ENCODE peak calls at places on chromosome 10, in eight cellular contexts. O is K562, P is spleen, X is stomach, Y is HCT116, D is transverse colon, U is endothelial cell of umbilical vein, W is SK-N-SH. Z is an unnamed sample.

GRCh38 chr10:97673736-97674525 is 13.1 kb downstream of the AVPI1 start:
- DNase-seq in O (peak), P (no peak), X (no peak), Y (no peak), D (no peak), U (no peak), W (no peak), Z (no peak)

GRCh38 chr10:86958109-86958830 is at the start of gene SNCG:
- DNase-seq in O (peak), P (peak), X (peak), Y (no peak), D (no peak), U (peak), W (no peak), Z (no peak)

GRCh38 chr10:57338823-57339558 is 928.7 kb downstream of the IPMK start:
- DNase-seq in O (peak), P (no peak), X (no peak), Y (no peak), D (no peak), U (peak), W (peak), Z (peak)

GRCh38 chr10:116521424-116522305 is 24.1 kb upstream of the PNLIP start:
- DNase-seq in O (peak), P (no peak), X (no peak), Y (peak), D (peak), U (peak), W (peak), Z (peak)

GRCh38 chr10:96395931-96396877 is 37.4 kb upstream of the OPALIN start:
- DNase-seq in O (peak), P (peak), X (peak), Y (peak), D (peak), U (peak), W (peak), Z (peak)

GRCh38 chr10:6204063-6204340 is 1.3 kb downstream of the PFKFB3 start:
- DNase-seq in O (no peak), P (peak), X (peak), Y (no peak), D (peak), U (no peak), W (peak), Z (peak)

GRCh38 chr10:126867567-126868365 is 37.5 kb upstream of the DOCK1 start:
- DNase-seq in O (no peak), P (peak), X (no peak), Y (no peak), D (no peak), U (no peak), W (no peak), Z (no peak)

GRCh38 chr10:18102404-18102803 is 37.8 kb upstream of the CACNB2 start:
- DNase-seq in O (no peak), P (no peak), X (no peak), Y (no peak), D (no peak), U (no peak), W (no peak), Z (no peak)

GRCh38 chr10:29102636-29103035 is 186.2 kb upstream of the LYZL1 start:
- DNase-seq in O (no peak), P (no peak), X (no peak), Y (no peak), D (no peak), U (no peak), W (no peak), Z (no peak)

GRCh38 chr10:44898665-44899064 is 12.5 kb upstream of the TMEM72 start:
- DNase-seq in O (no peak), P (no peak), X (no peak), Y (no peak), D (no peak), U (no peak), W (no peak), Z (no peak)

GRCh38 chr10:131825960-131826650 is 74.7 kb upstream of the PPP2R2D start:
- DNase-seq in O (no peak), P (peak), X (no peak), Y (no peak), D (no peak), U (no peak), W (no peak), Z (no peak)

GRCh38 chr10:45179716-45180115 is 135.7 kb downstream of the OR13A1 start:
- DNase-seq in O (no peak), P (no peak), X (no peak), Y (no peak), D (no peak), U (no peak), W (peak), Z (no peak)

GRCh38 chr10:3850999-3851937 is 66.3 kb upstream of the KLF6 start:
- DNase-seq in O (no peak), P (no peak), X (no peak), Y (peak), D (no peak), U (peak), W (no peak), Z (no peak)

GRCh38 chr10:3852147-3852904 is 67.3 kb upstream of the KLF6 start:
- DNase-seq in O (peak), P (peak), X (peak), Y (peak), D (peak), U (peak), W (no peak), Z (peak)

GRCh38 chr10:3853016-3853415 is 68.0 kb upstream of the KLF6 start:
- DNase-seq in O (no peak), P (peak), X (no peak), Y (no peak), D (no peak), U (no peak), W (no peak), Z (no peak)

GRCh38 chr10:3856593-3856992 is 71.6 kb upstream of the KLF6 start:
- DNase-seq in O (no peak), P (no peak), X (no peak), Y (no peak), D (no peak), U (no peak), W (no peak), Z (no peak)

GRCh38 chr10:3853547-3853989 is 68.6 kb upstream of the KLF6 start:
- DNase-seq in O (no peak), P (no peak), X (peak), Y (no peak), D (peak), U (no peak), W (no peak), Z (no peak)
- TF ChIP-seq POLR2AphosphoS5 in O (no peak), P (no peak), X (peak), Y (no peak), D (peak), U (no peak), W (no peak), Z (no peak)

GRCh38 chr10:100192350-100192749 is 6.5 kb upstream of the ERLIN1 start:
- DNase-seq in O (no peak), P (no peak), X (no peak), Y (no peak), D (no peak), U (no peak), W (no peak), Z (no peak)
- TF ChIP-seq POLR2AphosphoS5 in O (no peak), P (no peak), X (no peak), Y (no peak), D (no peak), U (no peak), W (no peak), Z (no peak)

GRCh38 chr10:122802282-122802681 is 43.4 kb downstream of the CUZD1 start:
- DNase-seq in O (no peak), P (no peak), X (no peak), Y (no peak), D (no peak), U (no peak), W (no peak), Z (no peak)
- TF ChIP-seq POLR2AphosphoS5 in O (no peak), P (no peak), X (no peak), Y (no peak), D (no peak), U (no peak), W (no peak), Z (no peak)

DNA sequence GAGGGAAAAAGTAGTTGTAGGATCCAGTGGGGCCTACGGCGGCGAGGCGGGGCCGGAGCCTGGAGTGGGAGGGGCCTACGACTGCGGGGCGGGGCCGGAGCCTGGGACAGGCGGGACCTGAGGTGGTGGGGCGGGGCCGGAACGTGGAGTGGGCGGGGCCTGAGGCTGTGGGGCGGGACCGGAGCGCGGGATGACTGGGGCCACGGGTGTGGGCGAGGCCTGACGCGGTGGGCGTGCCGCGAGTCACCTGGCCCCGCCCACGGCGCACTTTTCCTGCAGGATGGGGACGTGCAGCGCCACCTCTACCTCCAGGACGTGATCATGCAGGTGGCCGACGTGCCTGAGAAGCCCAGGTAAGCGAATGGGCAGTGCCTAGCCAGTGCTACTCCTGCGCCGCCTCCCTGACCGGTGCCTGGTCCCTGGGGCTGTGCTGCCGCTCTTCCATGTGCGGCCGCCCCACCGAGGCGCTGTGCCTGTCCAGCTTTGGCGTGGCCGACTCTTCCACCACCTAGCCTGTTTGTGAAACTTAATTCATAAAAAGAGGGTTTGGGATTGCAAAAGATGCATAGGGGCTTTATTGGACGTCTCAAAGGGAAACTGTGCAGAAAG is 501 bp downstream of the ZNF511 start:
- DNase-seq in O (peak), P (peak), X (peak), Y (peak), D (peak), U (peak), W (peak), Z (peak)
- TF ChIP-seq POLR2AphosphoS5 in O (no peak), P (no peak), X (peak), Y (no peak), D (no peak), U (no peak), W (no peak), Z (no peak)

GRCh38 chr10:14156101-14156500 is 174.6 kb downstream of the FRMD4A start:
- DNase-seq in O (no peak), P (no peak), X (no peak), Y (no peak), D (no peak), U (no peak), W (no peak), Z (no peak)

GRCh38 chr10:14158575-14158974 is 172.1 kb downstream of the FRMD4A start:
- DNase-seq in O (no peak), P (no peak), X (no peak), Y (no peak), D (no peak), U (no peak), W (no peak), Z (no peak)

GRCh38 chr10:14153570-14154055 is 177.1 kb downstream of the FRMD4A start:
- DNase-seq in O (peak), P (no peak), X (no peak), Y (no peak), D (no peak), U (no peak), W (no peak), Z (peak)
- TF ChIP-seq POLR2AphosphoS5 in O (no peak), P (no peak), X (no peak), Y (no peak), D (no peak), U (no peak), W (no peak), Z (no peak)

DNA sequence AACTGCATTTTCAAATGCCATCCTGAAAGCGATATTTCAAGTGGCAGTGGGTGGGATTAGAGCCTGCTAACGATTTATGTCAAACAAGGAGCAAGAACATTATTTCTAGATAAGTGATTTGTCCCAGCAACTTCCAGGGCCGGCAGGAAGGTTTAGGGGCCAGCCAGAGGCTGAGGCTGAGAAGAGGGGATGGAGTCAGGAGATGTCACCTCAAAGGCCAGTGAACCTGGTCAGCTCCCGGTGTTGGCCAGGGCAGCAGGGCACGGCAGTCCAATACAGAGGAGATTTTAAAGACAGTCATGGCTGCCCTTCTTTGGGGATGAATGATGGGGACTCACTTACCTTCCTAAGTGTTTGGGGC is 105.7 kb upstream of the PPIF start:
- DNase-seq in O (no peak), P (no peak), X (no peak), Y (no peak), D (no peak), U (peak), W (no peak), Z (no peak)
- TF ChIP-seq POLR2AphosphoS5 in O (no peak), P (no peak), X (no peak), Y (no peak), D (no peak), U (no peak), W (no peak), Z (no peak)